ENCODE peak calls at places on chromosomes 16 and 17, in ten cellular contexts. F, X, Z, I, J, C, W, N, G and P are unnamed samples.

GRCh38 chr17:44307387-44308186 is 814 bp upstream of the RUNDC3A start:
- DNase-seq in F (no peak), J (peak), G (no peak), W (peak), X (peak), I (no peak), Z (no peak), C (no peak), N (no peak), P (no peak)

GRCh38 chr16:61713787-61714186 is 322.5 kb downstream of the CDH8 start:
- DNase-seq in G (no peak), J (no peak), X (no peak), Z (no peak), W (no peak), C (no peak), I (no peak), F (no peak), N (no peak), P (no peak)

GRCh38 chr16:21638573-21638975 is 13.8 kb downstream of the IGSF6 start:
- DNase-seq in X (no peak), G (no peak), W (peak), Z (no peak), F (no peak), N (no peak), I (no peak), C (peak), J (no peak), P (peak)

GRCh38 chr17:1362964-1363363 is 37.1 kb downstream of the YWHAE start:
- DNase-seq in X (no peak), C (no peak), Z (no peak), I (peak), G (no peak), W (peak), F (no peak), N (no peak), J (no peak), P (peak)

GRCh38 chr17:66673668-66674276 is 161.1 kb upstream of the CACNG5 start:
- DNase-seq in Z (no peak), C (peak), N (peak), F (no peak), X (peak), I (peak), J (peak), W (peak), G (no peak), P (no peak)

GRCh38 chr17:45270828-45271418 is 9.0 kb upstream of the SPATA32 start:
- DNase-seq in J (peak), X (peak), F (peak), Z (no peak), W (no peak), I (peak), G (no peak), C (no peak), N (no peak), P (no peak)

GRCh38 chr16:47523342-47524006 is 62.3 kb downstream of the PHKB start:
- DNase-seq in J (no peak), X (no peak), W (no peak), N (no peak), I (peak), Z (no peak), F (no peak), C (no peak), G (no peak), P (peak)

GRCh38 chr16:11796227-11797165 is 562 bp downstream of the ZC3H7A start:
- DNase-seq in N (no peak), F (no peak), X (peak), G (peak), I (peak), W (peak), Z (no peak), C (no peak), J (peak), P (peak)

GRCh38 chr17:34126496-34126895 is 128.6 kb upstream of the CCL2 start:
- DNase-seq in Z (no peak), W (no peak), I (no peak), F (no peak), G (no peak), X (no peak), N (no peak), J (no peak), C (no peak), P (no peak)

GRCh38 chr17:59706900-59707181 is 389 bp downstream of the PTRH2 start:
- DNase-seq in I (no peak), J (no peak), N (no peak), W (no peak), C (no peak), F (no peak), G (no peak), Z (no peak), X (no peak), P (no peak)

GRCh38 chr16:90081606-90081970 is 4.5 kb upstream of the PRDM7 start:
- DNase-seq in W (no peak), G (no peak), J (no peak), N (no peak), I (no peak), X (peak), C (no peak), Z (no peak), F (no peak), P (no peak)

GRCh38 chr17:60630352-60630751 is 30.4 kb downstream of the PPM1D start:
- DNase-seq in Z (no peak), W (peak), X (no peak), J (no peak), F (no peak), I (no peak), N (no peak), C (peak), G (no peak), P (no peak)

GRCh38 chr17:75338335-75338734 is 49.1 kb upstream of the SLC25A19 start:
- DNase-seq in C (no peak), W (peak), F (no peak), X (no peak), N (no peak), G (no peak), Z (no peak), J (no peak), I (no peak), P (no peak)

GRCh38 chr17:77882481-77883212 is 75.9 kb upstream of the TNRC6C start:
- DNase-seq in N (no peak), W (peak), Z (no peak), I (peak), J (no peak), X (no peak), G (peak), F (peak), C (peak), P (peak)

GRCh38 chr16:84084570-84085270 is 32.0 kb downstream of the MBTPS1 start:
- DNase-seq in I (peak), F (peak), Z (peak), C (peak), G (peak), N (no peak), X (peak), J (peak), W (peak), P (peak)

GRCh38 chr16:73064227-73064995 is 16.5 kb upstream of the ZFHX3 start:
- DNase-seq in G (peak), C (peak), I (no peak), F (no peak), Z (no peak), W (peak), N (no peak), X (no peak), J (no peak), P (no peak)

GRCh38 chr17:51154176-51154575 is 817 bp downstream of the NME1 start:
- DNase-seq in I (peak), N (no peak), J (no peak), W (no peak), G (no peak), C (no peak), Z (no peak), X (peak), F (no peak), P (no peak)

DNA sequence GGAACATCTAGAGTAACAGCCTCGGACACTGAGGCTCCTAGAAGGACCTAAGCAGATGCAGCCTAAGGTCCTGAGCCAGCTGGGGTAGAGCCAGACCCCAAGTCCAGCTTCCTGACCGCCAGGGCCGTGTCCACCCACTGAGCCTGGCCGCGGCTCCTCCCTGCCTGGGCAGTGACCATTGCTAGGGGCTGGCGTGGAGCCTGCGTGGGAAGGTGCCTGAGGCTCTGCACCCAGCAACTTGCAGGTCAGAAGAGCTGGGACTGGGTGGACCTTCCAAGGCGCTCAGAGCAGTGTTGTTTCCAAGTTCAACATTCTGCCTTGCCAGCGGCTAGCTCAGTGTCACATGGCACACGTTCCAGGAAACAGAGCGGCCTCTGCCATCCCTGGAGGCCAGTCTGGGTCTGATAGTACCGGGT is 209.6 kb upstream of the CIBAR2 start:
- DNase-seq in Z (peak), F (no peak), X (no peak), I (no peak), C (peak), W (peak), J (no peak), G (peak), N (no peak), P (no peak)
- TF ChIP-seq CTCF in Z (no peak), F (no peak), X (no peak), I (no peak), C (no peak), W (no peak), J (no peak), G (no peak), N (no peak), P (no peak)

GRCh38 chr17:47285003-47285402 is 31.4 kb downstream of the ITGB3 start:
- DNase-seq in I (no peak), G (no peak), C (no peak), W (no peak), Z (no peak), X (no peak), J (no peak), F (no peak), N (no peak), P (no peak)

GRCh38 chr17:47286198-47286914 is 32.7 kb downstream of the ITGB3 start:
- DNase-seq in W (peak), J (no peak), F (peak), G (no peak), I (peak), Z (no peak), N (no peak), X (no peak), C (peak), P (peak)

GRCh38 chr17:47288531-47289116 is 35.0 kb downstream of the ITGB3 start:
- DNase-seq in Z (no peak), N (no peak), F (no peak), I (no peak), G (no peak), X (no peak), C (peak), W (peak), J (no peak), P (no peak)

GRCh38 chr17:47287639-47288038 is 34.0 kb downstream of the ITGB3 start:
- DNase-seq in C (no peak), I (no peak), F (no peak), Z (no peak), X (no peak), W (no peak), N (no peak), J (no peak), G (no peak), P (no peak)

GRCh38 chr17:47287068-47287467 is 33.4 kb downstream of the ITGB3 start:
- DNase-seq in J (no peak), Z (no peak), F (no peak), W (no peak), X (no peak), C (no peak), G (no peak), N (no peak), I (no peak), P (no peak)
- TF ChIP-seq CTCF in J (no peak), Z (no peak), F (no peak), W (no peak), X (no peak), C (no peak), G (no peak), N (no peak), I (peak), P (no peak)

GRCh38 chr16:19555938-19556778 is 655 bp downstream of the VPS35L start:
- DNase-seq in J (peak), W (peak), I (peak), F (peak), X (peak), C (peak), G (no peak), N (peak), Z (no peak), P (peak)
- TF ChIP-seq CTCF in J (no peak), W (peak), I (peak), F (no peak), X (peak), C (peak), G (peak), N (peak), Z (no peak), P (no peak)

GRCh38 chr16:31488630-31489564 is 6.0 kb downstream of the SLC5A2 start:
- DNase-seq in W (no peak), C (no peak), I (no peak), Z (no peak), J (no peak), F (no peak), N (no peak), X (no peak), G (no peak), P (no peak)
- TF ChIP-seq CTCF in W (no peak), C (no peak), I (no peak), Z (no peak), J (no peak), F (no peak), N (no peak), X (no peak), G (peak), P (no peak)

GRCh38 chr17:13197586-13197985 is 179.8 kb upstream of the ELAC2 start:
- DNase-seq in X (no peak), I (no peak), J (no peak), N (no peak), G (no peak), Z (no peak), F (no peak), C (no peak), W (no peak), P (no peak)
- TF ChIP-seq CTCF in X (no peak), I (no peak), J (no peak), N (no peak), G (no peak), Z (no peak), F (no peak), C (no peak), W (no peak), P (no peak)

GRCh38 chr16:2205104-2205966 is at the start of gene MLST8:
- DNase-seq in G (peak), Z (peak), N (peak), C (peak), F (peak), I (peak), X (peak), W (peak), J (peak), P (peak)
- TF ChIP-seq CTCF in G (peak), Z (no peak), N (no peak), C (no peak), F (no peak), I (peak), X (peak), W (no peak), J (no peak), P (no peak)

GRCh38 chr17:63035271-63035670 is 69.2 kb downstream of the TANC2 start:
- DNase-seq in G (no peak), N (peak), I (no peak), J (no peak), Z (no peak), F (no peak), C (peak), W (peak), X (no peak), P (no peak)
- TF ChIP-seq CTCF in G (no peak), N (no peak), I (no peak), J (no peak), Z (no peak), F (no peak), C (no peak), W (no peak), X (no peak), P (no peak)

GRCh38 chr17:42779304-42779941 is 987 bp upstream of the WNK4 start:
- DNase-seq in N (no peak), X (no peak), W (no peak), J (no peak), G (no peak), F (no peak), Z (no peak), C (no peak), I (no peak), P (no peak)
- TF ChIP-seq CTCF in N (no peak), X (no peak), W (no peak), J (no peak), G (no peak), F (no peak), Z (no peak), C (no peak), I (no peak), P (no peak)